ENCODE peak calls at places on chromosomes 16 and 17, in eight cellular contexts. X, G, F, S, R, L, U and A are unnamed samples.

GRCh38 chr16:72985148-72985882 is 62.6 kb downstream of the ZFHX3 start:
- DNase-seq in X (no peak), G (no peak), F (peak), S (peak), R (no peak), L (no peak), U (no peak), A (peak)

GRCh38 chr16:89691986-89692569 is 5.6 kb downstream of the CDK10 start:
- DNase-seq in X (no peak), G (no peak), F (no peak), S (no peak), R (no peak), L (no peak), U (no peak), A (no peak)

GRCh38 chr17:34442387-34443111 is 79.5 kb upstream of the CCL1 start:
- DNase-seq in X (no peak), G (no peak), F (no peak), S (no peak), R (no peak), L (no peak), U (no peak), A (no peak)

GRCh38 chr17:14303343-14304221 is 2.7 kb downstream of the HS3ST3B1 start:
- DNase-seq in X (peak), G (peak), F (no peak), S (no peak), R (no peak), L (peak), U (no peak), A (no peak)

GRCh38 chr17:1039511-1040215 is 42.7 kb downstream of the TIMM22 start:
- DNase-seq in X (no peak), G (no peak), F (peak), S (no peak), R (no peak), L (no peak), U (no peak), A (no peak)

GRCh38 chr16:87369117-87369775 is 14.3 kb downstream of the FBXO31 start:
- DNase-seq in X (no peak), G (no peak), F (peak), S (no peak), R (no peak), L (no peak), U (no peak), A (no peak)

GRCh38 chr16:68311316-68311620 is 449 bp downstream of the PRMT7 start:
- DNase-seq in X (no peak), G (no peak), F (no peak), S (peak), R (no peak), L (no peak), U (no peak), A (peak)

GRCh38 chr17:73091410-73091769 is 1.1 kb downstream of the SLC39A11 start:
- DNase-seq in X (no peak), G (no peak), F (no peak), S (no peak), R (no peak), L (no peak), U (no peak), A (peak)